ENCODE peak calls at places on chromosomes 6 and 20, in four cellular contexts. H is MM.1S, G is aorta, X is fibroblast of lung. O is an unnamed sample.
A peak's percentile ranks its signal among the peaks of the same experiment; 100 is the strongest.

GRCh38 chr20:44142416-44142815 is 44.6 kb downstream of the JPH2 start:
- DNase-seq in H (no peak), G (no peak), X (peak; percentile 7), O (peak; percentile 62)

GRCh38 chr6:85186546-85187170 is 263.2 kb upstream of the NT5E start:
- DNase-seq in H (no peak), G (no peak), X (peak; percentile 5), O (no peak)

GRCh38 chr20:10783660-10784336 is 110.0 kb upstream of the JAG1 start:
- DNase-seq in H (no peak), G (no peak), X (no peak), O (no peak)

GRCh38 chr6:158322724-158323560 is 10.7 kb downstream of the TULP4 start:
- DNase-seq in H (no peak), G (no peak), X (peak; percentile 68), O (no peak)

GRCh38 chr6:97841763-97842162 is 558.7 kb upstream of the MMS22L start:
- DNase-seq in H (no peak), G (no peak), X (peak; percentile 5), O (no peak)

GRCh38 chr6:105618247-105618646 is 215.4 kb upstream of the PREP start:
- DNase-seq in H (no peak), G (no peak), X (no peak), O (no peak)

GRCh38 chr20:24672886-24673677 is 203.7 kb downstream of the SYNDIG1 start:
- DNase-seq in H (no peak), G (peak; percentile 58), X (peak; percentile 95), O (peak; percentile 52)

GRCh38 chr20:62741191-62741676 is 32.6 kb downstream of the NTSR1 start:
- DNase-seq in H (no peak), G (peak; percentile 67), X (no peak), O (peak; percentile 48)

GRCh38 chr20:3721912-3722311 is 9.5 kb upstream of the SIGLEC1 start:
- DNase-seq in H (no peak), G (no peak), X (peak; percentile 25), O (no peak)

GRCh38 chr20:23129256-23129655 is 43.1 kb upstream of the CD93 start:
- DNase-seq in H (no peak), G (no peak), X (no peak), O (no peak)

GRCh38 chr6:56613247-56613851 is 29.3 kb downstream of the DST start:
- DNase-seq in H (no peak), G (no peak), X (no peak), O (no peak)

GRCh38 chr6:24775520-24776058 is 852 bp downstream of the GMNN start:
- DNase-seq in H (peak; percentile 19), G (no peak), X (peak; percentile 71), O (no peak)

GRCh38 chr20:4729265-4729664 is 7.6 kb downstream of the PRND start:
- DNase-seq in H (no peak), G (no peak), X (no peak), O (no peak)

GRCh38 chr6:43088654-43089056 is 12.5 kb downstream of the PTK7 start:
- DNase-seq in H (no peak), G (no peak), X (no peak), O (no peak)

GRCh38 chr6:121309768-121310473 is 24.4 kb downstream of the TBC1D32 start:
- DNase-seq in H (no peak), G (no peak), X (peak; percentile 74), O (no peak)

GRCh38 chr6:105161411-105161810 is 18.4 kb downstream of the POPDC3 start:
- DNase-seq in H (no peak), G (no peak), X (no peak), O (no peak)

GRCh38 chr20:57656252-57656820 is 36.1 kb upstream of the ZBP1 start:
- DNase-seq in H (no peak), G (peak; percentile 63), X (no peak), O (peak; percentile 55)

GRCh38 chr20:39630215-39630614 is 668.1 kb downstream of the DHX35 start:
- DNase-seq in H (no peak), G (no peak), X (no peak), O (no peak)

GRCh38 chr6:27889275-27889627 is 22.9 kb downstream of the OR2B2 start:
- DNase-seq in H (no peak), G (no peak), X (peak; percentile 11), O (no peak)

GRCh38 chr20:5557123-5557522 is 193.1 kb upstream of the SHLD1 start:
- DNase-seq in H (peak; percentile 51), G (no peak), X (peak; percentile 51), O (no peak)

GRCh38 chr20:57958050-57958420 is 248.2 kb upstream of the PMEPA1 start:
- DNase-seq in H (no peak), G (no peak), X (no peak), O (no peak)

GRCh38 chr6:106751501-106752252 is 122.3 kb downstream of the QRSL1 start:
- DNase-seq in H (no peak), G (no peak), X (no peak), O (no peak)

GRCh38 chr6:29992792-29993191 is 50.5 kb downstream of the HLA-A start:
- DNase-seq in H (no peak), G (no peak), X (peak; percentile 35), O (no peak)

GRCh38 chr6:11766589-11767450 is 11.8 kb downstream of the ADTRP start:
- DNase-seq in H (no peak), G (no peak), X (peak; percentile 93), O (no peak)

GRCh38 chr6:16583151-16583762 is 178.0 kb downstream of the ATXN1 start:
- DNase-seq in H (no peak), G (no peak), X (no peak), O (no peak)

GRCh38 chr20:32605167-32605656 is 20.1 kb upstream of the NOL4L start:
- DNase-seq in H (no peak), G (no peak), X (peak; percentile 21), O (no peak)

GRCh38 chr20:46832555-46832954 is 62.1 kb upstream of the EYA2 start:
- DNase-seq in H (no peak), G (no peak), X (peak; percentile 27), O (no peak)

GRCh38 chr6:18425218-18425617 is 38.1 kb downstream of the RNF144B start:
- DNase-seq in H (no peak), G (no peak), X (no peak), O (no peak)

GRCh38 chr6:26613717-26614683 is 17.2 kb downstream of the ABT1 start:
- DNase-seq in H (no peak), G (peak; percentile 76), X (no peak), O (no peak)

GRCh38 chr6:115890238-115890637 is 170.5 kb downstream of the FRK start:
- DNase-seq in H (no peak), G (no peak), X (no peak), O (no peak)

GRCh38 chr6:139436521-139437348 is 62.3 kb upstream of the CITED2 start:
- DNase-seq in H (no peak), G (no peak), X (no peak), O (no peak)

GRCh38 chr20:17629025-17629424 is 53.0 kb downstream of the RRBP1 start:
- DNase-seq in H (no peak), G (peak; percentile 53), X (no peak), O (no peak)

GRCh38 chr20:18543216-18543615 is 24.0 kb upstream of the SMIM26 start:
- DNase-seq in H (no peak), G (no peak), X (no peak), O (no peak)

GRCh38 chr20:4193053-4193452 is 177.7 kb upstream of the RNF24 start:
- DNase-seq in H (no peak), G (no peak), X (no peak), O (peak; percentile 18)

GRCh38 chr20:57603120-57603519 is 17.1 kb downstream of the ZBP1 start:
- DNase-seq in H (no peak), G (no peak), X (no peak), O (no peak)

GRCh38 chr20:39146394-39146793 is 184.2 kb downstream of the DHX35 start:
- DNase-seq in H (no peak), G (no peak), X (no peak), O (no peak)

GRCh38 chr6:45328523-45328922 is 393 bp downstream of the RUNX2 start:
- DNase-seq in H (no peak), G (no peak), X (no peak), O (no peak)

GRCh38 chr20:18727032-18727508 is 86.5 kb upstream of the SCP2D1 start:
- DNase-seq in H (no peak), G (no peak), X (no peak), O (no peak)

GRCh38 chr6:107105511-107106116 is 9.7 kb downstream of the BEND3 start:
- DNase-seq in H (no peak), G (no peak), X (no peak), O (no peak)

GRCh38 chr6:135870722-135871121 is 19.2 kb downstream of the PDE7B start:
- DNase-seq in H (no peak), G (no peak), X (peak; percentile 50), O (no peak)
- H3K27ac ChIP-seq in H (no peak overlapping the region), G (no peak overlapping the region), X (no peak overlapping the region), O (no peak overlapping the region)

GRCh38 chr6:33878541-33878940 is 74.7 kb upstream of the MLN start:
- DNase-seq in H (no peak), G (no peak), X (no peak), O (no peak)
- H3K27ac ChIP-seq in H (no peak overlapping the region), G (no peak overlapping the region), X (no peak overlapping the region), O (no peak overlapping the region)

GRCh38 chr6:167861424-167861823 is 34.7 kb downstream of the AFDN start:
- DNase-seq in H (no peak), G (no peak), X (no peak), O (no peak)
- H3K27ac ChIP-seq in H (no peak overlapping the region), G (no peak overlapping the region), X (no peak overlapping the region), O (no peak overlapping the region)

GRCh38 chr6:4128072-4128471 is 7.3 kb downstream of the ECI2 start:
- DNase-seq in H (no peak), G (no peak), X (no peak), O (no peak)

GRCh38 chr6:4124361-4124760 is 11.0 kb downstream of the ECI2 start:
- DNase-seq in H (no peak), G (no peak), X (no peak), O (no peak)

GRCh38 chr6:4128748-4129147 is 6.6 kb downstream of the ECI2 start:
- DNase-seq in H (no peak), G (no peak), X (no peak), O (no peak)

GRCh38 chr6:4125500-4125899 is 9.9 kb downstream of the ECI2 start:
- DNase-seq in H (no peak), G (no peak), X (no peak), O (no peak)

DNA sequence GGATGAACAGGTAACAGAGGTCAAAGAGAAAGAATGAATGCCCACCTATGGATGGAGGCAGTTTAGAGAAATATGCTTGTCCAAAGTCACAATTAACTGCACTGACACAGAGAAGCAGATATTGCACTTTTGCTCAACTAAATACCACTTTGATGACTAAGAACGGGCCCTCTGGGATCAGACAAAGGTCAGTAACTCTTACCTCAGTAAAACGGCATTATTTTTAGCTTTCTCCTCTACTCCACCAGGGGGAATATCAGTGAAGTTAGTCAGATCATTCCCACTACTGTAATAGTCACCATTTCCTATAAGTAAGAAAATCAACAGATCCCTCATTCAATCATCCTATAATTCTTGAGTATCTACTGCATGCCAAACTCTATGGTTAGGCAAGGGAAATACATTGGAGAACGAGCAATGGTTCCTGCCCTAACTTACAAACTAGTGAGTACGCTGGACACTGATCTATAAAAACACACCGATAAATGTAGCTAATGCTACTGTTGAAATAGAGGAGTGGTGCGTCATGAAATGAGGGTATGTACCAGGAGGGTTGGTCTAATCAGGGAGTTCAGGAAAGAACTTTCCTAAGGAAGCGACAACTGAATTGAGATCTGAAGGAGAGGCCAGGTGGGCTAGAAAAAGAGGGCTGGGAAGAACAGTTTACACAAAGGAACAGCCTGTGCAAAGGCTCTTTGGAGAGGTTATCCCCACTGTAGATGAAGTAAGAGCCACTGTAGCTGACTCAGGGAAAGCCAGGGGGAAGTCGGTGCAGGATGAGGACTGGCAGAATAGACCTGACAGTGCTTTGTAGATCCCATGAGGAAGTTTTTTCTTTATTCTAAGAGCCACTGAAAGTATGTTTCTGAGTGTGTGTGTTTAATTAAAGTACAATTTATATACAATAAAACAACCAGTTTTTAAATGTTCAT is 9.2 kb downstream of the ECI2 start:
- DNase-seq in H (no peak), G (no peak), X (peak; percentile 91), O (no peak)
- H3K27ac ChIP-seq in H (no peak overlapping the region), G (no peak overlapping the region), X (peak overlapping the region; percentile 43), O (no peak overlapping the region)

O was measured in sigmoid colon.